ENCODE peak calls at places on chromosomes 5 and 9, in five cellular contexts. K is H1, O is HepG2, G is Panc1, H is GM23338. B is an unnamed sample.

GRCh38 chr5:88545348-88545747 is 276.7 kb upstream of the TMEM161B start:
- DNase-seq in G (no peak), H (no peak), O (no peak), K (no peak), B (no peak)

GRCh38 chr9:79430599-79430998 is 141.2 kb upstream of the TLE4 start:
- DNase-seq in G (no peak), K (no peak), H (no peak), O (no peak), B (no peak)

GRCh38 chr9:104276709-104277245 is 182.7 kb downstream of the SMC2 start:
- DNase-seq in H (no peak), K (no peak), G (no peak), O (no peak), B (no peak)

GRCh38 chr9:27333241-27334052 is 36.5 kb upstream of the EQTN start:
- DNase-seq in O (peak; percentile 57), H (peak; percentile 96), G (peak; percentile 35), K (peak; percentile 84), B (peak; percentile 55)

GRCh38 chr9:121399883-121400607 is 30.0 kb upstream of the STOM start:
- DNase-seq in H (peak; percentile 86), O (peak; percentile 69), K (no peak), G (peak; percentile 53), B (no peak)

GRCh38 chr9:128207076-128207731 is 4.0 kb downstream of the DNM1 start:
- DNase-seq in K (no peak), G (no peak), O (no peak), H (no peak), B (no peak)

GRCh38 chr9:13140843-13141592 is 138.5 kb downstream of the MPDZ start:
- DNase-seq in O (no peak), K (no peak), G (no peak), H (no peak), B (no peak)

GRCh38 chr5:110179291-110179690 is 489.6 kb downstream of the MAN2A1 start:
- DNase-seq in K (no peak), O (no peak), G (no peak), H (peak; percentile 34), B (no peak)

GRCh38 chr9:11319477-11320060 is 706.8 kb upstream of the PTPRD start:
- DNase-seq in O (no peak), K (no peak), H (peak; percentile 70), G (peak; percentile 4), B (no peak)

GRCh38 chr5:76175051-76175666 is 92.0 kb downstream of the SV2C start:
- DNase-seq in H (peak; percentile 79), K (peak; percentile 71), G (peak; percentile 46), O (peak; percentile 48), B (no peak)

GRCh38 chr5:81657386-81657785 is 93.5 kb downstream of the SSBP2 start:
- DNase-seq in O (no peak), G (no peak), K (no peak), H (no peak), B (no peak)

GRCh38 chr9:98989036-98990000 is 45.6 kb downstream of the COL15A1 start:
- DNase-seq in G (no peak), K (no peak), O (peak; percentile 18), H (no peak), B (peak; percentile 40)

GRCh38 chr9:33943389-33943788 is 105.3 kb downstream of the UBAP2 start:
- DNase-seq in H (no peak), K (no peak), O (no peak), G (no peak), B (no peak)

GRCh38 chr5:126369995-126370731 is 53.0 kb upstream of the GRAMD2B start:
- DNase-seq in K (no peak), O (peak; percentile 83), G (no peak), H (peak; percentile 45), B (no peak)

GRCh38 chr5:176741566-176742211 is 68.7 kb upstream of the UNC5A start:
- DNase-seq in O (no peak), H (no peak), K (peak; percentile 49), G (no peak), B (no peak)

GRCh38 chr9:121634329-121634784 is 17.1 kb upstream of the DAB2IP start:
- DNase-seq in H (no peak), G (no peak), K (no peak), O (peak; percentile 51), B (no peak)

GRCh38 chr5:106154280-106154716 is 1516.4 kb downstream of the EFNA5 start:
- DNase-seq in K (no peak), G (no peak), H (no peak), O (no peak), B (peak; percentile 72)

GRCh38 chr5:28164568-28164967 is 1126.2 kb upstream of the CDH9 start:
- DNase-seq in G (no peak), H (no peak), K (no peak), O (no peak), B (no peak)

GRCh38 chr9:35793461-35793860 is 2.1 kb downstream of the NPR2 start:
- DNase-seq in G (no peak), O (no peak), K (no peak), H (no peak), B (no peak)

GRCh38 chr5:137921931-137922330 is 32.7 kb downstream of the PKD2L2 start:
- DNase-seq in G (no peak), H (no peak), O (no peak), K (no peak), B (no peak)

GRCh38 chr5:14659821-14660607 is 4.5 kb upstream of the OTULIN start:
- DNase-seq in K (no peak), G (no peak), H (no peak), O (no peak), B (no peak)

GRCh38 chr5:146399446-146399845 is 47.7 kb upstream of the TCERG1 start:
- DNase-seq in G (no peak), H (no peak), K (no peak), O (no peak), B (no peak)

GRCh38 chr5:11595045-11595444 is 309.2 kb downstream of the CTNND2 start:
- DNase-seq in K (no peak), H (peak; percentile 8), G (no peak), O (peak; percentile 80), B (no peak)

GRCh38 chr5:133450311-133450710 is 162.0 kb downstream of the FSTL4 start:
- DNase-seq in G (no peak), O (no peak), H (no peak), K (no peak), B (peak; percentile 13)

GRCh38 chr9:112887377-112887776 is 3.3 kb downstream of the SLC46A2 start:
- DNase-seq in K (peak; percentile 85), G (no peak), O (peak; percentile 12), H (peak; percentile 87), B (no peak)

GRCh38 chr5:148542812-148543211 is 111.5 kb downstream of the HTR4 start:
- DNase-seq in H (no peak), K (no peak), O (no peak), G (no peak), B (no peak)

GRCh38 chr5:139241139-139241538 is 43.0 kb upstream of the SIL1 start:
- DNase-seq in G (no peak), H (no peak), O (no peak), K (no peak), B (no peak)

GRCh38 chr5:13566903-13567339 is 377.6 kb downstream of the DNAH5 start:
- DNase-seq in K (no peak), H (peak; percentile 10), G (peak; percentile 82), O (no peak), B (no peak)

GRCh38 chr5:124528838-124529237 is 217.6 kb downstream of the ZNF608 start:
- DNase-seq in K (no peak), G (no peak), O (no peak), H (no peak), B (no peak)

GRCh38 chr5:141958113-141958512 is at the start of gene PCDH12:
- DNase-seq in H (peak; percentile 42), O (no peak), K (no peak), G (no peak), B (peak; percentile 30)

GRCh38 chr5:4905674-4906528 is 234.2 kb upstream of the ADAMTS16 start:
- DNase-seq in O (peak; percentile 2), K (peak; percentile 59), H (peak; percentile 71), G (no peak), B (no peak)

GRCh38 chr5:72015103-72015548 is 92.1 kb upstream of the MAP1B start:
- DNase-seq in O (peak; percentile 24), K (no peak), G (no peak), H (no peak), B (no peak)

GRCh38 chr9:28234133-28234898 is 661.0 kb upstream of the C9orf72 start:
- DNase-seq in H (no peak), G (no peak), K (no peak), O (no peak), B (no peak)

GRCh38 chr9:93127395-93127911 is 6.6 kb downstream of the NINJ1 start:
- DNase-seq in G (no peak), K (no peak), H (no peak), O (no peak), B (peak; percentile 84)

GRCh38 chr9:123326662-123327093 is 29.3 kb upstream of the CRB2 start:
- DNase-seq in H (peak; percentile 37), K (no peak), O (no peak), G (no peak), B (no peak)

GRCh38 chr5:152560508-152561137 is 155.5 kb upstream of the NMUR2 start:
- DNase-seq in H (peak; percentile 83), K (peak; percentile 78), O (peak; percentile 13), G (peak; percentile 18), B (no peak)
- TF ChIP-seq CTCF in H (peak; percentile 92), K (peak; percentile 85), O (peak; percentile 70), G (peak; percentile 80), B (peak; percentile 41)

DNA sequence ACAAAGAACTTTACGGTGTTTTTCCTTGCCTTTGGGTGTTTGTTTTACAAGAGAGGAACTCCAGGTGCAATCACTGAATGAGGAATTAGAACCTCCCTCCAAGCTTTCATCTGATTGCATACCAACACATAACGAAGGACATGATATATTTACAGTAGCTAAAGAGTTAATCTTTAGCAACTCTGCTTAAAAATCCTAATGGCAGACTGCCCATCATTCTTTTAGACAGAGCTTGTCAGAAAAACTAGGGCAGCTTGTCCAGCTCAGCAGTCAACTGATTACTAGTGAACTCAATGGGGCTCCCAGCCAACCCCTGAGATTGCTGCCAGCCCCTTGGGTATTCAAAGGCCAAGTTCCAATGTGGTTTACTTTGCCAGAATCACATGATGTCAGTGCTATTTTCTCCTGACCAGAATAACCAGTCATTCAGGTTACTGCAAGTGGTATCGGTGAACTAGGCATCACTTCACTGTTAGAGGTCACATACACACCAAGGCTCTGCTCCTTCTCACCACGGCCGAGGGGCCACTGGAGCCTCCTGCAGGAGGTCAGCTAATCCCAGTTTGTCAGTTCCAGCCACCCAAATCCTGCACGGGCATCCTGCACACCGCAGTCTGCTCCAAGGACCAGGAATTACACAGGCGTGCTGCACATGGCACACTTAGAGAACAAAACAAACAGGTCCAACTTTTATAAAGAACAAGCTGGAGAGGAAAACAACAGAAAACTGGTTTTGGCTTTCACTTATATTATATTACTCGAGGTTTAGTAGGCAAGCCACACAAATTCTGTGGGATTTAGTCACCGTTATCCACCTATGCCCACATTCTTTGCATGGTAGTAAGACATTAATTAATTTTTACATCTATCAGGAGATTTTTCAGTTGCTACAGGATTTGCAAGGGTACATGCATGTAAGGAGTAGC is 62.5 kb downstream of the NFIB start:
- DNase-seq in O (peak; percentile 50), G (no peak), H (peak; percentile 65), K (no peak), B (peak; percentile 33)
- TF ChIP-seq POLR2AphosphoS5 in O (no peak), G (no peak), H (no peak), K (no peak), B (peak; percentile 53)

GRCh38 chr5:149729150-149729549 is 960 bp upstream of the PPARGC1B start:
- DNase-seq in H (no peak), K (no peak), O (no peak), G (no peak), B (peak; percentile 45)
- H3K27ac ChIP-seq in H (no peak overlapping the region), K (no peak overlapping the region), O (no peak overlapping the region), G (no peak overlapping the region), B (no peak overlapping the region)

GRCh38 chr5:101045689-101046088 is 142.6 kb upstream of the ST8SIA4 start:
- DNase-seq in H (no peak), K (no peak), G (no peak), O (no peak), B (no peak)
- TF ChIP-seq CTCF in H (no peak), K (no peak), G (no peak), O (no peak), B (no peak)

B was measured in upper lobe of left lung.